ENCODE peak calls at places on chromosomes 2 and 18, in five cellular contexts. E, D, K, H and N are unnamed samples.

GRCh38 chr2:227442639-227443038 is 29.3 kb upstream of the AGFG1 start:
- DNase-seq in E (no peak), D (no peak), K (no peak), H (no peak), N (no peak)

GRCh38 chr2:205188516-205189138 is 493.7 kb upstream of the NRP2 start:
- DNase-seq in E (no peak), D (no peak), K (peak; percentile 77), H (no peak), N (no peak)

GRCh38 chr2:88885275-88885674 is 193.8 kb downstream of the RPIA start:
- DNase-seq in E (no peak), D (no peak), K (no peak), H (no peak), N (no peak)

GRCh38 chr2:240620149-240620731 is 5.0 kb upstream of the GPR35 start:
- DNase-seq in E (peak; percentile 31), D (no peak), K (peak; percentile 13), H (no peak), N (no peak)

GRCh38 chr2:68344031-68344430 is 21.1 kb upstream of the PLEK start:
- DNase-seq in E (no peak), D (no peak), K (no peak), H (no peak), N (no peak)

GRCh38 chr2:18435425-18436037 is 124.9 kb downstream of the RDH14 start:
- DNase-seq in E (no peak), D (peak; percentile 73), K (no peak), H (no peak), N (no peak)

GRCh38 chr2:12321017-12321641 is 395.6 kb upstream of the TRIB2 start:
- DNase-seq in E (no peak), D (no peak), K (peak; percentile 60), H (no peak), N (no peak)

GRCh38 chr2:143125647-143126046 is 3.6 kb upstream of the ARHGAP15 start:
- DNase-seq in E (no peak), D (no peak), K (no peak), H (no peak), N (no peak)

GRCh38 chr2:156892449-156893335 is 364.8 kb upstream of the GALNT5 start:
- DNase-seq in E (no peak), D (peak; percentile 60), K (no peak), H (no peak), N (no peak)

GRCh38 chr2:107108556-107108955 is 222.6 kb upstream of the ST6GAL2 start:
- DNase-seq in E (no peak), D (no peak), K (no peak), H (no peak), N (no peak)

GRCh38 chr2:236483102-236483501 is 86.5 kb upstream of the ACKR3 start:
- DNase-seq in E (no peak), D (no peak), K (no peak), H (no peak), N (no peak)

GRCh38 chr2:169185711-169186110 is 116.3 kb downstream of the DHRS9 start:
- DNase-seq in E (no peak), D (no peak), K (no peak), H (no peak), N (no peak)

GRCh38 chr2:206198677-206199076 is 39.0 kb downstream of the EEF1B2 start:
- DNase-seq in E (no peak), D (no peak), K (no peak), H (no peak), N (no peak)

GRCh38 chr2:95062716-95063400 is 37.4 kb downstream of the MAL start:
- DNase-seq in E (no peak), D (no peak), K (no peak), H (no peak), N (no peak)

GRCh38 chr2:197141669-197142068 is 168.9 kb downstream of the ANKRD44 start:
- DNase-seq in E (no peak), D (no peak), K (no peak), H (no peak), N (no peak)

GRCh38 chr2:8659092-8659734 is 22.6 kb upstream of the ID2 start:
- DNase-seq in E (no peak), D (no peak), K (no peak), H (no peak), N (no peak)

GRCh38 chr2:46163804-46164569 is 133.2 kb upstream of the EPAS1 start:
- DNase-seq in E (no peak), D (no peak), K (no peak), H (no peak), N (no peak)

GRCh38 chr2:223723954-223724411 is 113.4 kb downstream of the AP1S3 start:
- DNase-seq in E (no peak), D (peak; percentile 33), K (no peak), H (no peak), N (no peak)

GRCh38 chr2:142670362-142670761 is 207.1 kb upstream of the KYNU start:
- DNase-seq in E (no peak), D (no peak), K (no peak), H (no peak), N (no peak)

GRCh38 chr2:9752441-9753275 is 90.6 kb upstream of the TAF1B start:
- DNase-seq in E (no peak), D (no peak), K (no peak), H (peak; percentile 55), N (no peak)

GRCh38 chr2:107808986-107809385 is 17.7 kb upstream of the RGPD4 start:
- DNase-seq in E (no peak), D (no peak), K (peak; percentile 45), H (no peak), N (no peak)

GRCh38 chr18:70419526-70419925 is 130.7 kb downstream of the SOCS6 start:
- DNase-seq in E (no peak), D (no peak), K (no peak), H (no peak), N (no peak)

GRCh38 chr2:115908731-115909130 is 1466.3 kb downstream of the DPP10 start:
- DNase-seq in E (no peak), D (no peak), K (no peak), H (no peak), N (no peak)

GRCh38 chr18:41936471-41937134 is 18.4 kb upstream of the PIK3C3 start:
- DNase-seq in E (no peak), D (peak; percentile 36), K (no peak), H (no peak), N (no peak)

GRCh38 chr2:67130526-67131309 is 266.4 kb upstream of the ETAA1 start:
- DNase-seq in E (no peak), D (no peak), K (no peak), H (no peak), N (no peak)

GRCh38 chr2:46520108-46520507 is 40.7 kb downstream of the TMEM247 start:
- DNase-seq in E (no peak), D (no peak), K (peak; percentile 53), H (no peak), N (no peak)

GRCh38 chr2:96760986-96761832 is 507 bp downstream of the CNNM4 start:
- DNase-seq in E (peak; percentile 72), D (no peak), K (peak; percentile 64), H (no peak), N (no peak)

GRCh38 chr2:15818186-15818795 is 122.1 kb upstream of the MYCN start:
- DNase-seq in E (no peak), D (no peak), K (no peak), H (no peak), N (no peak)

GRCh38 chr2:170771049-170771937 is 1.1 kb downstream of the ERICH2 start:
- DNase-seq in E (no peak), D (no peak), K (no peak), H (no peak), N (no peak)

GRCh38 chr2:127143851-127144782 is 37.2 kb upstream of the BIN1 start:
- DNase-seq in E (no peak), D (no peak), K (no peak), H (no peak), N (no peak)

GRCh38 chr2:9782197-9782719 is 61.0 kb upstream of the TAF1B start:
- DNase-seq in E (peak; percentile 53), D (no peak), K (peak; percentile 24), H (peak; percentile 44), N (no peak)

DNA sequence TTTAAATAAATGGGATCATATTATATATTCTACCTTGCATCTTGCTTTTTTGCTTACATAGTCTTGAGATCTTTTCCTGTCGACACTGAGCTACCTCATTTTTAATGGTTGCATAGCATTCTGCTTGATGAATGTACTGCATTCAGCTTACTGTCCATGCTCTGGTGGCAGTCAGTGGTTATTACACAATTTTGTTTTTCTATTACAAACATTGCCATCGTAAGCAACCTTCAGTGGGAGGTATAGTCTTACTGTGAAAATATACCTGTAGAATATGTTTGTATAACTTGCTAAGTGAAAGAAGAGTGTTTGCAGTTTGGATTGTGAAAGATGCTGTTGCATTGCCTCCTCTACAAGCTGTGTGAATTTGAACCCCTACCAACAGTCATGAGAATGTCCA is 43.4 kb downstream of the UBXN4 start:
- DNase-seq in E (no peak), D (no peak), K (no peak), H (no peak), N (no peak)
- H3K4me1 ChIP-seq in E (no peaks in the 10 kb centered on the region), D (no peaks in the 10 kb centered on the region), K (no peaks in the 10 kb centered on the region), H (no peaks in the 10 kb centered on the region), N (no peaks in the 10 kb centered on the region)

DNA sequence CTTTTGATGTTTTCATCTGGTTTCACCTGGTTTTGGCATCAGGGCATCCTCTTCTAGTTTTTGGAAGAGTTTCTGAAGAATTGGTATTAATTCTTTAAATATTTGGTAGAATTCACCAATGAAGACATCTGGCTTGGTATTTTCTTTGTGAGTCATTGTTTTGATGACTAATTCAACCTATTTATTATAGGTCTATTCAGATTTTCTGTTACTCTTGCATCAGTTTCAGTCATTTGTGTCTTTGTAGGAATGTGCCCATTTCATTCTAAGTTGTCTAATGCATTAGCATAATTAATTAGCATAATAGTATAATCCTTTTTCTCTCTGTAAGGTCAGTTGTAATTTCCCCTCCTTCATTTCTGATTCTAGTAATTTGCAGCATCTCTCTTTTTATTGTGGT is 8.0 kb downstream of the GNLY start:
- DNase-seq in E (no peak), D (no peak), K (no peak), H (no peak), N (no peak)
- H3K4me3 ChIP-seq in E (no peak overlapping the region), D (no peak overlapping the region), K (no peak overlapping the region), H (no peak overlapping the region), N (no peak overlapping the region)

DNA sequence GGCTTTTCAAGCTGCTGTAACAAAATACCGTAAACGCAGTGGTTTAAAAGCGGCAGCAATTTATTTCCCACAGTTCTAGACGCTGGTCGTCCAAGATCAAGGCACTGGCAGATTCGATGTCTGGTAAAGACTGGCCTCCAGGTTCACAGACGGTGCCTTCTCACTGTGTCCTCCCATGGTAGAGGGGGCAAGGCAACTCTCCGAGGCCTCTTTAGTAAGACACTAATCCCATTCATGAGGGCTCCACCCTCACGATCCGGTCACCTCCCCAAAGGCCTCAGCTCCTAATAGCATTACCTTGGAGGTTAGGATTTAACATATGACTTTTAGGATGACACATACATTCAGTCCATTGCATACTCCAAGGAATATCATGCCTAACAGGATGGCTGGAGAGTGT is 117.2 kb downstream of the SH3RF3 start:
- DNase-seq in E (no peak), D (no peak), K (no peak), H (no peak), N (no peak)
- H3K4me1 ChIP-seq in E (peaks cover 57% of the 10 kb centered on the region), D (peaks cover 8% of the 10 kb centered on the region), K (peaks cover 72% of the 10 kb centered on the region), H (no peaks in the 10 kb centered on the region), N (peaks cover 69% of the 10 kb centered on the region)

GRCh38 chr2:26917135-26917836 is 53.2 kb upstream of the MAPRE3 start:
- DNase-seq in E (no peak), D (no peak), K (no peak), H (no peak), N (no peak)
- H3K4me3 ChIP-seq in E (no peak overlapping the region), D (no peak overlapping the region), K (no peak overlapping the region), H (no peak overlapping the region), N (no peak overlapping the region)

GRCh38 chr2:193240752-193241151 is 1046.0 kb upstream of the TMEFF2 start:
- DNase-seq in E (no peak), D (peak; percentile 62), K (no peak), H (no peak), N (no peak)
- H3K4me1 ChIP-seq in E (no peaks in the 10 kb centered on the region), D (no peaks in the 10 kb centered on the region), K (no peaks in the 10 kb centered on the region), H (no peaks in the 10 kb centered on the region), N (no peaks in the 10 kb centered on the region)

GRCh38 chr2:207643892-207644291 is 18.7 kb upstream of the METTL21A start:
- DNase-seq in E (no peak), D (no peak), K (no peak), H (no peak), N (no peak)
- H3K4me3 ChIP-seq in E (no peak overlapping the region), D (no peak overlapping the region), K (no peak overlapping the region), H (no peak overlapping the region), N (no peak overlapping the region)